ENCODE peak calls at places on chromosomes 4 and X, in nine cellular contexts. One of them, this sample, is unnamed.

GRCh38 chrX:37846141-37846540 is 1.2 kb downstream of the DYNLT3 start:
- DNase-seq in lower lobe of right lung: no peak
- DNase-seq in breast epithelium: no peak
- DNase-seq in IMR-90: peak
- DNase-seq in neural progenitor cell: no peak
- DNase-seq in mammary epithelial cell: peak
- DNase-seq in transverse colon: no peak
- DNase-seq in CD4-positive, alpha-beta T cell: no peak
- DNase-seq in ovary: no peak
- DNase-seq in this sample: no peak

GRCh38 chr4:136900706-136901105 is 631.6 kb downstream of the PCDH18 start:
- DNase-seq in lower lobe of right lung: no peak
- DNase-seq in breast epithelium: no peak
- DNase-seq in IMR-90: no peak
- DNase-seq in neural progenitor cell: no peak
- DNase-seq in mammary epithelial cell: no peak
- DNase-seq in transverse colon: no peak
- DNase-seq in CD4-positive, alpha-beta T cell: no peak
- DNase-seq in ovary: no peak
- DNase-seq in this sample: no peak

GRCh38 chr4:128513664-128514484 is 226.3 kb upstream of the PGRMC2 start:
- DNase-seq in lower lobe of right lung: no peak
- DNase-seq in breast epithelium: no peak
- DNase-seq in IMR-90: peak
- DNase-seq in neural progenitor cell: no peak
- DNase-seq in mammary epithelial cell: no peak
- DNase-seq in transverse colon: no peak
- DNase-seq in CD4-positive, alpha-beta T cell: no peak
- DNase-seq in ovary: no peak
- DNase-seq in this sample: no peak

GRCh38 chr4:182845618-182846017 is 71.6 kb downstream of the DCTD start:
- DNase-seq in lower lobe of right lung: no peak
- DNase-seq in breast epithelium: no peak
- DNase-seq in IMR-90: no peak
- DNase-seq in neural progenitor cell: no peak
- DNase-seq in mammary epithelial cell: no peak
- DNase-seq in transverse colon: no peak
- DNase-seq in CD4-positive, alpha-beta T cell: no peak
- DNase-seq in ovary: no peak
- DNase-seq in this sample: no peak

GRCh38 chrX:41238543-41238942 is 95.4 kb upstream of the DDX3X start:
- DNase-seq in lower lobe of right lung: no peak
- DNase-seq in breast epithelium: no peak
- DNase-seq in IMR-90: peak
- DNase-seq in neural progenitor cell: no peak
- DNase-seq in mammary epithelial cell: peak
- DNase-seq in transverse colon: no peak
- DNase-seq in CD4-positive, alpha-beta T cell: no peak
- DNase-seq in ovary: no peak
- DNase-seq in this sample: peak

GRCh38 chrX:105191878-105192277 is 28.6 kb downstream of the TEX13A start:
- DNase-seq in lower lobe of right lung: no peak
- DNase-seq in breast epithelium: no peak
- DNase-seq in IMR-90: no peak
- DNase-seq in neural progenitor cell: peak
- DNase-seq in mammary epithelial cell: peak
- DNase-seq in transverse colon: no peak
- DNase-seq in CD4-positive, alpha-beta T cell: no peak
- DNase-seq in ovary: no peak
- DNase-seq in this sample: no peak

GRCh38 chr4:81648576-81649272 is 177.0 kb upstream of the RASGEF1B start:
- DNase-seq in lower lobe of right lung: no peak
- DNase-seq in breast epithelium: no peak
- DNase-seq in IMR-90: no peak
- DNase-seq in neural progenitor cell: no peak
- DNase-seq in mammary epithelial cell: no peak
- DNase-seq in transverse colon: peak
- DNase-seq in CD4-positive, alpha-beta T cell: peak
- DNase-seq in ovary: no peak
- DNase-seq in this sample: no peak

GRCh38 chr4:48698029-48698901 is 81.8 kb downstream of the FRYL start:
- DNase-seq in lower lobe of right lung: no peak
- DNase-seq in breast epithelium: no peak
- DNase-seq in IMR-90: peak
- DNase-seq in neural progenitor cell: peak
- DNase-seq in mammary epithelial cell: peak
- DNase-seq in transverse colon: peak
- DNase-seq in CD4-positive, alpha-beta T cell: no peak
- DNase-seq in ovary: no peak
- DNase-seq in this sample: peak

DNA sequence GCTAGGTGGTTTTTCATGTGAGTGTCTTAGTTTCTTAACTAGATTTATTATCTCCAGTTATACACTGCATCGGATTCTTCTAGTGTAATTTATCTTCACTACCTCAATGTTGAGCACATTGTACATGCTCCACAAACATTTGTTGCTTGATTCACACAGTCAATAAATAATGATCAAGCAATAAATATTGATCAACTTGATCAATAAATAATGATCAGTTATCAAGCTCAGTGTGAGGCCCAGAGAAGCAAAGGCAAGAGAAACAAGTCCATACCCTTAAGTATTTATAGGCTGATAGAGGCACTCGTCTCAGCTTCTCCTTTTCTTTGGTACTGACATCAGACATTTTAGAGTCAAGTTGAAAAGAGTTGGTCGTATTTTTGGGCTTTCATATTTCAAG is 5.1 kb upstream of the VBP1 start:
- DNase-seq in lower lobe of right lung: no peak
- DNase-seq in breast epithelium: no peak
- DNase-seq in IMR-90: no peak
- DNase-seq in neural progenitor cell: no peak
- DNase-seq in mammary epithelial cell: no peak
- DNase-seq in transverse colon: no peak
- DNase-seq in CD4-positive, alpha-beta T cell: no peak
- DNase-seq in ovary: no peak
- DNase-seq in this sample: no peak
- TF ChIP-seq CTCF in lower lobe of right lung: no peak
- TF ChIP-seq CTCF in breast epithelium: no peak
- TF ChIP-seq CTCF in IMR-90: no peak
- TF ChIP-seq CTCF in neural progenitor cell: no peak
- TF ChIP-seq CTCF in mammary epithelial cell: no peak
- TF ChIP-seq CTCF in transverse colon: no peak
- TF ChIP-seq CTCF in CD4-positive, alpha-beta T cell: no peak
- TF ChIP-seq CTCF in ovary: no peak
- TF ChIP-seq CTCF in this sample: no peak

DNA sequence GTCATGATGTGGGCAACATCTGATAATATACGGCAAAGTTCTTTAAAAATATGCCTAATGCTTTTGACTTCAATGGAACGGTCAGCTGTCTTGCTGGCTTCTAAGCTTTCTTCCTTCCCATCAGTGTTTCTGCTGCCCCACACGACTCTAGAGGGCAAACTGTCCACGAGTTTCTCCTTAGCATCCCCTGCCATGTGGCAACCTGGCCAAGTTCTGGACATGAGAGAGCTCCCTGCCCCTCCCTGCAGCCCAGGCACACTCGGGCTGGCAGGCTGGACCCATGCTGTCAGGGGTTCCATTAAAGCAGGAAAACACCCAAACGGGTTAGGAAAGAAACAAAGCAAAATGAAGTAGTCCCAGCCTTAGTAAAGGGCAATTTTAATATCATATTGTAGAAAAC is 38.8 kb downstream of the KDR start:
- DNase-seq in lower lobe of right lung: no peak
- DNase-seq in breast epithelium: no peak
- DNase-seq in IMR-90: no peak
- DNase-seq in neural progenitor cell: no peak
- DNase-seq in mammary epithelial cell: no peak
- DNase-seq in transverse colon: no peak
- DNase-seq in CD4-positive, alpha-beta T cell: no peak
- DNase-seq in ovary: no peak
- DNase-seq in this sample: no peak
- H3K27ac ChIP-seq in lower lobe of right lung: no peak
- H3K27ac ChIP-seq in breast epithelium: no peak
- H3K27ac ChIP-seq in IMR-90: no peak
- H3K27ac ChIP-seq in neural progenitor cell: no peak
- H3K27ac ChIP-seq in mammary epithelial cell: no peak
- H3K27ac ChIP-seq in transverse colon: no peak
- H3K27ac ChIP-seq in CD4-positive, alpha-beta T cell: no peak
- H3K27ac ChIP-seq in ovary: no peak
- H3K27ac ChIP-seq in this sample: no peak

DNA sequence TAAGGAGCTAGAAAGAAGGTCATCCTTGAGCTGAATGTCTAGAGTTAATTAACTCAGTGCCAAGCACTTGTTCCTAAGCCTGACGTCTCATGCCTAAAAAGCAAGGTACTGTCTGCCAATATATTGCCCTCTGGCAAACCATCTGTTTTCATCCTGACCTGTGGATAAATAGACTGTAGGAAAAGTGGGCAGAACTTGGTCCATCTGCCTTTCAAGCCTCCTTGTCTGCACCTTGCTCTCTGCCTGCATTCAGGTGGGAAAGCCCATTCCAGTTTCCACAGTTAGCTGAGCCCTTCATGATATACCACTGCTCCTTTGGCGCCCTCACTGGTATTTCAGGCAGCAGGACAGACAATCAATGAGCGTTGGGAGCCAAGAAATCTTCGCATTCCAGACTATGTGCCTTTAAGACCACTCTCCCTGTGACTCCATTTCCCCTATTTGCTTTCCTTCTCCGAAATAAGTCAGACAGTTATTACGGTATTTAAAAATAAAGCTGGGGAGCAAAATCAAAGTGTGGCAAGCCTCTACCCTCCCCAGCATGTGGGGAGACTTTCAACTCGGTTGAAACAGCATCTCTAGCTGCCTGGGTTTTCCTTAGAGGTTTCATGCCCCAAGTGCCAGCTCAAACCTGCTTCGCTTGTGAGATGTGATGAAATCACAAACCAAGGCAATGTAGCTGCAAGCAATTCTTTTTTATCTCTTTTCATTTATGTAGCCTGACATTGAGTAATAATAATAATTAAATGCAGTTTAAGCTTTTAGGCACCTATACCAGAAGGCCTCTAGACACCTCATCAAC is 2.5 kb upstream of the CCDC149 start:
- DNase-seq in lower lobe of right lung: no peak
- DNase-seq in breast epithelium: peak
- DNase-seq in IMR-90: no peak
- DNase-seq in neural progenitor cell: peak
- DNase-seq in mammary epithelial cell: no peak
- DNase-seq in transverse colon: no peak
- DNase-seq in CD4-positive, alpha-beta T cell: no peak
- DNase-seq in ovary: no peak
- DNase-seq in this sample: no peak
- TF ChIP-seq CTCF in lower lobe of right lung: no peak
- TF ChIP-seq CTCF in breast epithelium: no peak
- TF ChIP-seq CTCF in IMR-90: no peak
- TF ChIP-seq CTCF in neural progenitor cell: peak
- TF ChIP-seq CTCF in mammary epithelial cell: peak
- TF ChIP-seq CTCF in transverse colon: no peak
- TF ChIP-seq CTCF in CD4-positive, alpha-beta T cell: no peak
- TF ChIP-seq CTCF in ovary: no peak
- TF ChIP-seq CTCF in this sample: no peak

GRCh38 chr4:147975325-147975724 is 243.4 kb downstream of the ARHGAP10 start:
- DNase-seq in lower lobe of right lung: no peak
- DNase-seq in breast epithelium: no peak
- DNase-seq in IMR-90: peak
- DNase-seq in neural progenitor cell: no peak
- DNase-seq in mammary epithelial cell: peak
- DNase-seq in transverse colon: no peak
- DNase-seq in CD4-positive, alpha-beta T cell: no peak
- DNase-seq in ovary: no peak
- DNase-seq in this sample: no peak
- H3K27ac ChIP-seq in lower lobe of right lung: no peak
- H3K27ac ChIP-seq in breast epithelium: no peak
- H3K27ac ChIP-seq in IMR-90: no peak
- H3K27ac ChIP-seq in neural progenitor cell: no peak
- H3K27ac ChIP-seq in mammary epithelial cell: no peak
- H3K27ac ChIP-seq in transverse colon: no peak
- H3K27ac ChIP-seq in CD4-positive, alpha-beta T cell: no peak
- H3K27ac ChIP-seq in ovary: no peak
- H3K27ac ChIP-seq in this sample: no peak

DNA sequence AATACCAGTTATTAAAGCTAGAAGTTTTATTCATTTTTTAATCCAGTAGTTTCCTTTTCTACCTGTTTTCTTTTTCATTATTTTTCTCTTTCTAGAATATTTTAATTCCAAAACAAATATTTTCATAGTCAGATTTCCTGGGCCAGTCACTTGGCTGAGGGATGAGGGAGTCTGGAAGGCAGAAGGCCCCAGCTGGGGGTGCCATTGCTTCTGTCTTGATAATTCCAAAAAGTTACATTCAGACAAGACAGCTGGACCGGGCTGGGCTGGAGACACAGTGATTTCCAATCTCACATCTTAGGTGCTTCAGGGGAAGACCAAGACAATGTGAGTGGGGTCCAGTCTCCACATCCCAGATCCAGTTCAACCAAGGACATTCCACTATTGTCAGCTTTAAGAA is 263.5 kb downstream of the TMA16 start:
- DNase-seq in lower lobe of right lung: no peak
- DNase-seq in breast epithelium: no peak
- DNase-seq in IMR-90: no peak
- DNase-seq in neural progenitor cell: no peak
- DNase-seq in mammary epithelial cell: no peak
- DNase-seq in transverse colon: no peak
- DNase-seq in CD4-positive, alpha-beta T cell: no peak
- DNase-seq in ovary: no peak
- DNase-seq in this sample: no peak
- TF ChIP-seq CTCF in lower lobe of right lung: no peak
- TF ChIP-seq CTCF in breast epithelium: no peak
- TF ChIP-seq CTCF in IMR-90: no peak
- TF ChIP-seq CTCF in neural progenitor cell: no peak
- TF ChIP-seq CTCF in mammary epithelial cell: peak
- TF ChIP-seq CTCF in transverse colon: no peak
- TF ChIP-seq CTCF in CD4-positive, alpha-beta T cell: no peak
- TF ChIP-seq CTCF in ovary: no peak
- TF ChIP-seq CTCF in this sample: no peak